ENCODE peak calls at places on chromosomes 16 and 17, in four cellular contexts. O is mesendoderm, P is mammary epithelial cell, U is pancreas. J is an unnamed sample. For H3K4me1, the result is how much of the 10 kb centered on the place peaks cover.

GRCh38 chr16:526181-527014 is 1.1 kb upstream of the CAPN15 start:
- DNase-seq in O (peak), P (peak), U (no peak), J (peak)

GRCh38 chr16:59886021-59886420 is 1151.9 kb upstream of the GOT2 start:
- DNase-seq in O (no peak), P (peak), U (no peak), J (peak)

GRCh38 chr17:78787444-78787843 is 5.4 kb upstream of the CYTH1 start:
- DNase-seq in O (no peak), P (peak), U (no peak), J (no peak)

GRCh38 chr16:12113581-12114375 is 137.2 kb downstream of the SNX29 start:
- DNase-seq in O (no peak), P (no peak), U (peak), J (no peak)

GRCh38 chr17:77126519-77126918 is 14.2 kb upstream of the SEC14L1 start:
- DNase-seq in O (no peak), P (peak), U (peak), J (no peak)

GRCh38 chr16:89036776-89037175 is 56.9 kb upstream of the ACSF3 start:
- DNase-seq in O (no peak), P (no peak), U (peak), J (no peak)

GRCh38 chr17:66807182-66807581 is 27.7 kb upstream of the CACNG5 start:
- DNase-seq in O (no peak), P (no peak), U (peak), J (no peak)

GRCh38 chr17:75073618-75074047 is 14.1 kb upstream of the SLC16A5 start:
- DNase-seq in O (no peak), P (no peak), U (no peak), J (no peak)

GRCh38 chr16:66927012-66927436 is 1.7 kb upstream of the RRAD start:
- DNase-seq in O (peak), P (peak), U (no peak), J (peak)

GRCh38 chr17:1188812-1189211 is 9.0 kb upstream of the ABR start:
- DNase-seq in O (no peak), P (no peak), U (no peak), J (no peak)

GRCh38 chr16:88841521-88842307 is 15.0 kb downstream of the GALNS start:
- DNase-seq in O (no peak), P (no peak), U (no peak), J (no peak)

GRCh38 chr17:69502488-69502887 is 88.0 kb downstream of the MAP2K6 start:
- DNase-seq in O (no peak), P (no peak), U (no peak), J (peak)
- H3K4me3 ChIP-seq in O (no peak), P (no peak), U (no peak), J (peak)

GRCh38 chr16:30662449-30662848 is 4.2 kb downstream of the FBRS start:
- DNase-seq in O (no peak), P (no peak), U (no peak), J (no peak)

GRCh38 chr16:30665155-30665829 is 7.1 kb downstream of the FBRS start:
- DNase-seq in O (no peak), P (no peak), U (no peak), J (no peak)

GRCh38 chr16:30663038-30663437 is 4.8 kb downstream of the FBRS start:
- DNase-seq in O (no peak), P (no peak), U (no peak), J (no peak)

GRCh38 chr16:30664616-30665109 is 6.4 kb downstream of the FBRS start:
- DNase-seq in O (no peak), P (no peak), U (no peak), J (no peak)

DNA sequence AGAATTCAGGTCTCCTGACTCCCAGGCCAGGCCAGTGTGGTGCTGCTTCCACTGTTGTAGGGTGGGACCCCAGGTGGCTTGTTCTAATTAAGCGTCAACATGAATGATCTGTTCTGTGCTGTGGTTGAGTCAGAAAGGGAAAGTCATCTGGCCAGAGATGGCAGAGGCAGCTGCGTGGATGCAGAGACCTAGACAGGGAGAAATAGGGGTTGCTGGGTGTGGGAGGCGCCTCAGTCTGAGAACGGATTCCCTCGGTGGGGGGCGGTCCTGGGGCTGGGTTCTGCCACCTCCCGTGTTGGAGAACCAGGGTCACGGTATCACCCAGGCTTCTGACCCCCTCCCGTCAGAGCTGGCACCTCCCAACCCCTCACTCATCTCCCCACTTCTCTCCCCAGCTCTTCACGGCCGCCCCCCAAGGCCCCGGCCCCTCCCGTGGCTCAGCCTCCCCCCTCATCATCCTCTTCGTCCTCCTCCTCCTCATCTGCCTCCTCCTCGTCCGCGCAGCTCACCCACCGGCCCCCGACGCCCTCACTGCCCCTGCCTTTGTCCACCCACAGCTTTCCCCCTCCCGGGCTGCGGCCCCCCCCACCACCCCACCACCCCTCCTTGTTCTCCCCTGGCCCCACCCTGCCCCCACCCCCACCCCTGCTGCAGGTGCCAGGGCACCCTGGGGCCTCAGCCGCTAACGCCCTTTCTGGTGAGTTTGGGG is 5.7 kb downstream of the FBRS start:
- DNase-seq in O (no peak), P (no peak), U (no peak), J (no peak)
- H3K4me1 ChIP-seq in O (under half), P (under half), U (under half), J (under half)

DNA sequence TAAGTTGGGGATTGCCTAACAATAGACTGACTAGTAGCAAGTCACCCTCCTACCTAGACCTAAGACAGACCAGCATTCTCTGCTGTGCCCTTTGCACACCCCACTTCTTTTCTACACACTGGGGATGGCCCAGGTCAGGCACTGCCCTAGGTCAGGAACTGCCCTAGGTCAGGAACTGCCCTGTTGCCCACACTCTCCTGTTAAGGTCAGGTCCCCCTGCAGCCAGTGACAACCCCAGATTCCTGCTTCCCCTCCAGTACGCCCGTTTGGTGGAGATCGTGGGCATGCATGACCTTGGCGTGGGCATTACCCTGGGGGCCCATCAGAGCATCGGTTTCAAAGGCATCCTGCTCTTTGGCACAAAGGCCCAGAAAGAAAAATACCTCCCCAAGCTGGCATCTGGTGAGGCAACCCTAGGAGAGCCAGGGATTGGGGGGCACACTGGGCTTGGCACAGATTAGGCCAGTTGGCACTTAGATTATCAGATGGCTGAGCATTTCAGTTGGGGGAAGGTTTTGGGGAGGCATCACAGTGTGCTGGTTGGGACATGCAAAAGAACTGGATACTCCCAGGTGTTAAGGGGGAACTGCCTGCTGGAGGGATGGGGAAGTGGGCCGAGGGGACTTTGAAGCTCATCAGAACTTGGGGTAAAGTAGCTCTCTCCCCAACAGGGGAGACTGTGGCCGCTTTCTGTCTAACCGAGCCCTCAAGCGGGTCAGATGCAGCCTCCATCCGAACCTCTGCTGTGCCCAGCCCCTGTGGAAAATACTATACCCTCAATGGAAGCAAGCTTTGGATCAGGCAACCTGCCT is 1.7 kb downstream of the ACADVL start:
- DNase-seq in O (no peak), P (no peak), U (no peak), J (no peak)
- H3K4me3 ChIP-seq in O (no peak), P (no peak), U (no peak), J (peak)

GRCh38 chr17:27579304-27579703 is 51.7 kb upstream of the LGALS9 start:
- DNase-seq in O (no peak), P (no peak), U (no peak), J (no peak)
- H3K4me1 ChIP-seq in O (under half), P (under half), U (under half), J (under half)